ENCODE peak calls at places on chromosomes 6 and 20, in five cellular contexts. One of them, this sample, is unnamed.

GRCh38 chr6:107489636-107490567 is at the start of gene SOBP:
- DNase-seq in HepG2: peak
- DNase-seq in A549: peak
- DNase-seq in K562: peak
- DNase-seq in GM12878: no peak
- DNase-seq in this sample: peak

GRCh38 chr6:116011520-116011919 is 49.2 kb downstream of the FRK start:
- DNase-seq in A549: no peak
- DNase-seq in K562: no peak
- DNase-seq in GM12878: peak
- DNase-seq in HepG2: no peak
- DNase-seq in this sample: no peak

GRCh38 chr20:62964700-62965099 is 12.2 kb downstream of the SLC17A9 start:
- DNase-seq in HepG2: no peak
- DNase-seq in GM12878: no peak
- DNase-seq in K562: no peak
- DNase-seq in A549: no peak
- DNase-seq in this sample: no peak

GRCh38 chr20:53598140-53599038 is 4.8 kb upstream of the ZNF217 start:
- DNase-seq in GM12878: no peak
- DNase-seq in HepG2: no peak
- DNase-seq in A549: no peak
- DNase-seq in K562: no peak
- DNase-seq in this sample: no peak

GRCh38 chr20:4808872-4809271 is 87.2 kb downstream of the PRND start:
- DNase-seq in A549: no peak
- DNase-seq in HepG2: no peak
- DNase-seq in GM12878: no peak
- DNase-seq in K562: no peak
- DNase-seq in this sample: no peak

GRCh38 chr6:70413829-70414494 is 654 bp downstream of the FAM135A start:
- DNase-seq in A549: peak
- DNase-seq in HepG2: no peak
- DNase-seq in K562: no peak
- DNase-seq in GM12878: no peak
- DNase-seq in this sample: peak

GRCh38 chr6:30885481-30885998 is 1.2 kb downstream of the DDR1 start:
- DNase-seq in K562: no peak
- DNase-seq in A549: peak
- DNase-seq in HepG2: peak
- DNase-seq in GM12878: no peak
- DNase-seq in this sample: peak

GRCh38 chr20:44745560-44746366 is at the start of gene KCNK15:
- DNase-seq in K562: peak
- DNase-seq in HepG2: no peak
- DNase-seq in A549: no peak
- DNase-seq in GM12878: no peak
- DNase-seq in this sample: peak

GRCh38 chr6:110596354-110596753 is 119.9 kb upstream of the SLC22A16 start:
- DNase-seq in K562: no peak
- DNase-seq in HepG2: no peak
- DNase-seq in A549: no peak
- DNase-seq in GM12878: no peak
- DNase-seq in this sample: no peak
- TF ChIP-seq JUNB in K562: no peak
- TF ChIP-seq JUNB in HepG2: no peak
- TF ChIP-seq JUNB in A549: no peak
- TF ChIP-seq JUNB in GM12878: no peak
- TF ChIP-seq JUNB in this sample: no peak

GRCh38 chr6:45514454-45514853 is 136.7 kb upstream of the SUPT3H start:
- DNase-seq in GM12878: no peak
- DNase-seq in HepG2: no peak
- DNase-seq in K562: no peak
- DNase-seq in A549: peak
- DNase-seq in this sample: no peak
- H3K4me3 ChIP-seq in GM12878: no peak
- H3K4me3 ChIP-seq in HepG2: no peak
- H3K4me3 ChIP-seq in K562: no peak
- H3K4me3 ChIP-seq in A549: no peak
- H3K4me3 ChIP-seq in this sample: no peak

DNA sequence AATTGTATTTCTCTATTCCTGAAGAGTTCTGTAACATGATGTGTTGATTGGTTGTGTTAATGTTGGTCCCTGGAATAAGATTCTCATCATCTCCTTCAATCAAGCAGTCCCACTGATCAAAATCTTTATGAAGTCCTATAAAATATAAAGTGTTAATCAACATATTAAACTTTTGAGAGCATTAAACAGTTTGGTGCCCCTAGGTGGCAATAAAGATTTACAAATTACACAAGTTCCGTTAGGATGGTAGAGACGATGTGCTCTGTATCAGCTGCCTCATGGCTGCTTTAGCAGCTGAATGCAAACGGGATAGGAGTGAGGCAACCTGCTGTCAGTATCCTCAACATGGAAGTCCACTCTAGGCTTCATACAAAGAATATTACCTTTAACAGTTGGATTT is 16.9 kb downstream of the TDRD6 start:
- DNase-seq in HepG2: peak
- DNase-seq in A549: peak
- DNase-seq in K562: no peak
- DNase-seq in GM12878: no peak
- DNase-seq in this sample: peak
- TF ChIP-seq JUNB in HepG2: no peak
- TF ChIP-seq JUNB in A549: no peak
- TF ChIP-seq JUNB in K562: no peak
- TF ChIP-seq JUNB in GM12878: no peak
- TF ChIP-seq JUNB in this sample: no peak

GRCh38 chr20:25048519-25048952 is 9.4 kb downstream of the ACSS1 start:
- DNase-seq in GM12878: no peak
- DNase-seq in HepG2: no peak
- DNase-seq in K562: no peak
- DNase-seq in A549: no peak
- DNase-seq in this sample: no peak

GRCh38 chr20:25050501-25051350 is 7.2 kb downstream of the ACSS1 start:
- DNase-seq in A549: no peak
- DNase-seq in K562: no peak
- DNase-seq in GM12878: no peak
- DNase-seq in HepG2: no peak
- DNase-seq in this sample: no peak

GRCh38 chr20:25050082-25050481 is 7.9 kb downstream of the ACSS1 start:
- DNase-seq in GM12878: no peak
- DNase-seq in HepG2: no peak
- DNase-seq in A549: no peak
- DNase-seq in K562: no peak
- DNase-seq in this sample: no peak

GRCh38 chr20:25047766-25048165 is 10.2 kb downstream of the ACSS1 start:
- DNase-seq in HepG2: no peak
- DNase-seq in A549: no peak
- DNase-seq in GM12878: no peak
- DNase-seq in K562: no peak
- DNase-seq in this sample: no peak

GRCh38 chr20:25049261-25050060 is 8.5 kb downstream of the ACSS1 start:
- DNase-seq in GM12878: no peak
- DNase-seq in A549: no peak
- DNase-seq in K562: no peak
- DNase-seq in HepG2: no peak
- DNase-seq in this sample: no peak
- H3K4me3 ChIP-seq in GM12878: no peak
- H3K4me3 ChIP-seq in A549: no peak
- H3K4me3 ChIP-seq in K562: no peak
- H3K4me3 ChIP-seq in HepG2: no peak
- H3K4me3 ChIP-seq in this sample: no peak

GRCh38 chr6:142374965-142375733 is 73.3 kb downstream of the ADGRG6 start:
- DNase-seq in HepG2: peak
- DNase-seq in GM12878: no peak
- DNase-seq in A549: peak
- DNase-seq in K562: no peak
- DNase-seq in this sample: no peak
- TF ChIP-seq JUNB in HepG2: peak
- TF ChIP-seq JUNB in GM12878: no peak
- TF ChIP-seq JUNB in A549: peak
- TF ChIP-seq JUNB in K562: no peak
- TF ChIP-seq JUNB in this sample: no peak

GRCh38 chr6:44921787-44922186 is 406.3 kb upstream of the RUNX2 start:
- DNase-seq in K562: no peak
- DNase-seq in A549: no peak
- DNase-seq in HepG2: peak
- DNase-seq in GM12878: no peak
- DNase-seq in this sample: no peak
- H3K4me3 ChIP-seq in K562: no peak
- H3K4me3 ChIP-seq in A549: no peak
- H3K4me3 ChIP-seq in HepG2: peak
- H3K4me3 ChIP-seq in GM12878: no peak
- H3K4me3 ChIP-seq in this sample: no peak

GRCh38 chr20:13683833-13684232 is 45.1 kb upstream of the TASP1 start:
- DNase-seq in K562: no peak
- DNase-seq in HepG2: peak
- DNase-seq in A549: no peak
- DNase-seq in GM12878: no peak
- DNase-seq in this sample: no peak

GRCh38 chr20:13687827-13688226 is 49.1 kb upstream of the TASP1 start:
- DNase-seq in K562: no peak
- DNase-seq in A549: no peak
- DNase-seq in HepG2: no peak
- DNase-seq in GM12878: no peak
- DNase-seq in this sample: no peak

GRCh38 chr20:13685623-13686022 is 46.9 kb upstream of the TASP1 start:
- DNase-seq in A549: no peak
- DNase-seq in GM12878: no peak
- DNase-seq in K562: no peak
- DNase-seq in HepG2: no peak
- DNase-seq in this sample: no peak

GRCh38 chr20:13681248-13682125 is 42.8 kb upstream of the TASP1 start:
- DNase-seq in K562: no peak
- DNase-seq in HepG2: peak
- DNase-seq in A549: peak
- DNase-seq in GM12878: peak
- DNase-seq in this sample: no peak

DNA sequence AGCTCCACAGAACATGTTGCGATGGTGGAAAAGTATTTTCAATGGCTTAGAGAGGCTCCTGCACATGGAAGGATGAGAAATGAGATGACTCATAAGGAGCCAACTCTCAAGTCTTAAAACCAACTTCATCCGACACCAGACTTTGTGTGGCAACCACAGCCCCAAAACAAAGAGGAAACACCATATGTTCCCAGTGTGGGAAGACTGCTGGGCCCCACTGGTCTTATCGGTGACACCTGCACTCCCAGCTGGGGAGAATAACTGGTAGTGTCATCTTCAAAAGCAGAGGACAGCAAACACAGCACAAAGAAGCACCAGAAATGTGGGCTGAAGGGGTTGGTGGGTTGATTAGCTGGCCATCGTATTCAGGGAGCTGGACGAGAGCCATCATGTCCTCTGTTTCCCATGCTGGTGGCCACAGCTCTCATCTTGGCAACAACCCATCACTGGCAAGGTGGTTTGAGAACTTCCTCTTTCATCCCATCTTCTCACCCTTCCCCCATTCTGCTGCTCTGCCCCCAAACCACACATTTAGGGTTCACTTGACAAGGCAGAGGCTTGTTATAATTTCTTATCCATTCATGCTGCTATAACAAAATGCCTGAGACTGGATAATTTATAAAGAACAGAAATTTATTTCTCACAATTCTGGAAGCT is 46.0 kb upstream of the TASP1 start:
- DNase-seq in K562: no peak
- DNase-seq in GM12878: peak
- DNase-seq in A549: no peak
- DNase-seq in HepG2: no peak
- DNase-seq in this sample: no peak
- TF ChIP-seq JUNB in K562: no peak
- TF ChIP-seq JUNB in GM12878: peak
- TF ChIP-seq JUNB in A549: no peak
- TF ChIP-seq JUNB in HepG2: no peak
- TF ChIP-seq JUNB in this sample: no peak

DNA sequence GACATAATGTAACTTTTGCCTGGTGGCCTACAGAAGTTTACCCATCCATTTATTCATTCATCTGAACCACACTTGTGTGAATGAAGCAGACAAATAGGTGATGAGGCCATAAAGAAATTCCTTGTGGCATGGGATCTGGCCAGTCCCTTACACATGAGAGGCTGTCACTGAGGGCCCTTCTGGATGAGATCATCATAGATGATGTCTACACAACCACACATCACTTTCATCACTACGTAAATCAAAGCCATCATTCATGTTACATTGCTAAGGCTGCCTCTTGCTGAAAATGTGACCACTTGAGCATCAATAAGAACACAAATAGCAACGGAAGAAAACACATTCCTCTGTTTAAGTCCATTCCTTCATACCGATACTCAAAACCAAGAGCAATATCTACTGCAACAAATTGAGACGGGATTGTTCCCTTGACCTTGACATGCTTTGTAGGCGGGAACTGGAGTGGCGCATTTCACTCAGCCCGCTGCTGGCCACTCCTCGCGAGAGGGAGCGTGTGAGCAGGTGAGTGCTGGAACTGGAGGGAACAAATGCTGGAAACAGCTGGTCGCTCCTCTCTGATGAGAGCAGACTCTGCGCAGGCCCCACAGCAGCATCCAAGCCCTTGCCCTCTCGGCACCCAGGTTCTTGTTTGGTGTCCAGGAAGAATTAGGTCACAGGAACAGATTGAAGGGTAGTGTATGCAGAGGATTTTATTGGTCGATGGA is 49.3 kb downstream of the FAM50B start:
- DNase-seq in A549: no peak
- DNase-seq in HepG2: no peak
- DNase-seq in K562: no peak
- DNase-seq in GM12878: no peak
- DNase-seq in this sample: no peak
- H3K4me3 ChIP-seq in A549: no peak
- H3K4me3 ChIP-seq in HepG2: no peak
- H3K4me3 ChIP-seq in K562: no peak
- H3K4me3 ChIP-seq in GM12878: no peak
- H3K4me3 ChIP-seq in this sample: no peak

This sample was measured in GM23338.